ENCODE peak calls at places on chromosomes 16 and 17, in six cellular contexts. One of them, this sample, is unnamed.

GRCh38 chr16:79897444-79898146 is 297.1 kb upstream of the MAF start:
- DNase-seq in ELR: no peak
- DNase-seq in CD8-positive, alpha-beta memory T cell: no peak
- DNase-seq in RWPE1: no peak
- DNase-seq in nucleus accumbens: no peak
- DNase-seq in HS-5: no peak
- DNase-seq in this sample: no peak

GRCh38 chr16:30775381-30776099 is 11.5 kb downstream of the ZNF629 start:
- DNase-seq in CD8-positive, alpha-beta memory T cell: peak
- DNase-seq in nucleus accumbens: peak
- DNase-seq in RWPE1: peak
- DNase-seq in HS-5: peak
- DNase-seq in ELR: peak
- DNase-seq in this sample: peak

GRCh38 chr16:11682655-11683096 is 14.4 kb downstream of the SNN start:
- DNase-seq in RWPE1: peak
- DNase-seq in CD8-positive, alpha-beta memory T cell: no peak
- DNase-seq in ELR: peak
- DNase-seq in nucleus accumbens: no peak
- DNase-seq in HS-5: peak
- DNase-seq in this sample: no peak

GRCh38 chr16:70724146-70725023 is 38.5 kb upstream of the MTSS2 start:
- DNase-seq in RWPE1: no peak
- DNase-seq in HS-5: no peak
- DNase-seq in nucleus accumbens: no peak
- DNase-seq in CD8-positive, alpha-beta memory T cell: no peak
- DNase-seq in ELR: no peak
- DNase-seq in this sample: no peak

GRCh38 chr16:86444274-86445060 is 65.9 kb upstream of the FOXF1 start:
- DNase-seq in nucleus accumbens: no peak
- DNase-seq in ELR: no peak
- DNase-seq in CD8-positive, alpha-beta memory T cell: no peak
- DNase-seq in HS-5: no peak
- DNase-seq in RWPE1: no peak
- DNase-seq in this sample: no peak

GRCh38 chr17:56779898-56780777 is 53.6 kb downstream of the C17orf67 start:
- DNase-seq in ELR: peak
- DNase-seq in CD8-positive, alpha-beta memory T cell: peak
- DNase-seq in nucleus accumbens: no peak
- DNase-seq in RWPE1: peak
- DNase-seq in HS-5: peak
- DNase-seq in this sample: peak

GRCh38 chr17:62897706-62898105 is 68.3 kb upstream of the TANC2 start:
- DNase-seq in ELR: no peak
- DNase-seq in nucleus accumbens: no peak
- DNase-seq in HS-5: no peak
- DNase-seq in CD8-positive, alpha-beta memory T cell: no peak
- DNase-seq in RWPE1: no peak
- DNase-seq in this sample: no peak

GRCh38 chr16:58044266-58045019 is 18.9 kb downstream of the MMP15 start:
- DNase-seq in HS-5: no peak
- DNase-seq in RWPE1: no peak
- DNase-seq in nucleus accumbens: no peak
- DNase-seq in CD8-positive, alpha-beta memory T cell: no peak
- DNase-seq in ELR: no peak
- DNase-seq in this sample: no peak

GRCh38 chr17:30454635-30455034 is 22.6 kb upstream of the GOSR1 start:
- DNase-seq in ELR: no peak
- DNase-seq in CD8-positive, alpha-beta memory T cell: no peak
- DNase-seq in HS-5: no peak
- DNase-seq in RWPE1: no peak
- DNase-seq in nucleus accumbens: no peak
- DNase-seq in this sample: no peak

GRCh38 chr16:14003119-14003570 is 68.0 kb upstream of the MRTFB start:
- DNase-seq in RWPE1: peak
- DNase-seq in HS-5: no peak
- DNase-seq in ELR: peak
- DNase-seq in nucleus accumbens: peak
- DNase-seq in CD8-positive, alpha-beta memory T cell: no peak
- DNase-seq in this sample: peak

GRCh38 chr17:40541060-40541872 is 24.0 kb downstream of the CCR7 start:
- DNase-seq in RWPE1: no peak
- DNase-seq in ELR: no peak
- DNase-seq in nucleus accumbens: no peak
- DNase-seq in HS-5: no peak
- DNase-seq in CD8-positive, alpha-beta memory T cell: peak
- DNase-seq in this sample: no peak

GRCh38 chr17:71398706-71399620 is 721.9 kb upstream of the SOX9 start:
- DNase-seq in CD8-positive, alpha-beta memory T cell: no peak
- DNase-seq in nucleus accumbens: no peak
- DNase-seq in ELR: no peak
- DNase-seq in RWPE1: no peak
- DNase-seq in HS-5: no peak
- DNase-seq in this sample: peak

GRCh38 chr17:57924677-57925076 is 30.5 kb downstream of the CUEDC1 start:
- DNase-seq in HS-5: no peak
- DNase-seq in RWPE1: no peak
- DNase-seq in nucleus accumbens: no peak
- DNase-seq in CD8-positive, alpha-beta memory T cell: no peak
- DNase-seq in ELR: no peak
- DNase-seq in this sample: no peak

GRCh38 chr17:12963505-12963904 is 54.3 kb downstream of the ELAC2 start:
- DNase-seq in nucleus accumbens: no peak
- DNase-seq in HS-5: no peak
- DNase-seq in ELR: no peak
- DNase-seq in CD8-positive, alpha-beta memory T cell: no peak
- DNase-seq in RWPE1: no peak
- DNase-seq in this sample: no peak

GRCh38 chr17:63498621-63499195 is 21.8 kb downstream of the ACE start:
- DNase-seq in HS-5: peak
- DNase-seq in nucleus accumbens: no peak
- DNase-seq in RWPE1: no peak
- DNase-seq in CD8-positive, alpha-beta memory T cell: no peak
- DNase-seq in ELR: peak
- DNase-seq in this sample: no peak

GRCh38 chr16:52436646-52437645 is 110.0 kb downstream of the TOX3 start:
- DNase-seq in nucleus accumbens: no peak
- DNase-seq in RWPE1: no peak
- DNase-seq in ELR: no peak
- DNase-seq in CD8-positive, alpha-beta memory T cell: no peak
- DNase-seq in HS-5: no peak
- DNase-seq in this sample: no peak